ENCODE peak calls at places on chromosomes 5 and 9, in four cellular contexts. R is IMR-90, V is astrocyte, K is K562. W is an unnamed sample. For H3K4me1, the result is how much of the 10 kb centered on the place peaks cover.

GRCh38 chr9:89743576-89744254 is 138.9 kb downstream of the GADD45G start:
- DNase-seq in R (no peak), V (no peak), K (no peak), W (peak)

GRCh38 chr9:96136992-96137665 is 164.8 kb downstream of the HSD17B3 start:
- DNase-seq in R (peak), V (peak), K (no peak), W (peak)

GRCh38 chr5:79573983-79574890 is 38.0 kb upstream of the TENT2 start:
- DNase-seq in R (no peak), V (no peak), K (no peak), W (no peak)

GRCh38 chr5:178375348-178375747 is 142.7 kb upstream of the PHYKPL start:
- DNase-seq in R (no peak), V (no peak), K (no peak), W (no peak)

GRCh38 chr5:65749956-65750355 is 28.0 kb downstream of the NLN start:
- DNase-seq in R (no peak), V (no peak), K (no peak), W (no peak)

GRCh38 chr5:130652178-130652577 is 512.9 kb downstream of the HINT1 start:
- DNase-seq in R (no peak), V (peak), K (no peak), W (no peak)

GRCh38 chr5:124328201-124328600 is 418.2 kb downstream of the ZNF608 start:
- DNase-seq in R (no peak), V (no peak), K (no peak), W (peak)

GRCh38 chr9:91421987-91422765 is 1.5 kb downstream of the NFIL3 start:
- DNase-seq in R (peak), V (peak), K (no peak), W (peak)

GRCh38 chr9:90423661-90424193 is 218.9 kb downstream of the DIRAS2 start:
- DNase-seq in R (no peak), V (no peak), K (no peak), W (no peak)

GRCh38 chr5:151002250-151002649 is 18.1 kb upstream of the GPX3 start:
- DNase-seq in R (peak), V (peak), K (peak), W (peak)

GRCh38 chr5:73450041-73450598 is 1.5 kb upstream of the FOXD1 start:
- DNase-seq in R (no peak), V (no peak), K (no peak), W (no peak)

GRCh38 chr5:134637106-134637721 is 4.6 kb upstream of the SAR1B start:
- DNase-seq in R (no peak), V (no peak), K (no peak), W (peak)

GRCh38 chr9:90916147-90916734 is 114.6 kb downstream of the SYK start:
- DNase-seq in R (peak), V (no peak), K (no peak), W (no peak)

GRCh38 chr5:113574417-113574816 is 60.9 kb downstream of the YTHDC2 start:
- DNase-seq in R (peak), V (peak), K (peak), W (no peak)

GRCh38 chr9:105842023-105842644 is 147.8 kb downstream of the TMEM38B start:
- DNase-seq in R (peak), V (peak), K (peak), W (peak)

GRCh38 chr9:93893194-93893593 is 62.0 kb downstream of the BARX1 start:
- DNase-seq in R (no peak), V (no peak), K (no peak), W (no peak)

GRCh38 chr9:91207481-91207888 is 154.2 kb downstream of the AUH start:
- DNase-seq in R (peak), V (peak), K (no peak), W (no peak)

DNA sequence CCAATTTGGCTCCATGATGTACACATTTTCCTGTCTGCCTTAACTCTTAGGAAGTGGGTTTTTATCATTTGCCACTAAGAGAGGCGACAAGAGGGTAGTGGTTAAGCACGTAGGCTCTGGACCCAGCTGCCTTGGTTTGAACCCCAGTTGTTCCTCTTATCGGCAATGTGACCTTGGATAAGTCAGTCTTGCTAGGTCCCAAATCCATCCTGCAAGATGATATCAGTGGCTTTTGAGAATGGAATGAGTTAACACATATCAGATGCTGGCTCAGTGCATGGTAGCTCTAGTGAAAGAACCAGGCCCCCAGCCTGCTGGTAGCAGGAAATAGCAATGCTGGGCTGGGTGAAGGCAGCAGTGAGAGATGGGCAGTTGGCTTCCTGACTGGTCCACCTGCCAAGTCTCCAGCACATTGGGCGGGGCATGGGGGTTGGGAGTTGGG is 72.5 kb downstream of the STK10 start:
- DNase-seq in R (no peak), V (no peak), K (no peak), W (no peak)
- H3K9ac ChIP-seq in R (no peak), V (no peak), K (no peak), W (no peak)

GRCh38 chr5:149002053-149002452 is 60.8 kb downstream of the SH3TC2 start:
- DNase-seq in R (peak), V (peak), K (no peak), W (peak)

GRCh38 chr5:149002761-149003689 is 59.8 kb downstream of the SH3TC2 start:
- DNase-seq in R (peak), V (peak), K (no peak), W (no peak)

GRCh38 chr5:149004559-149004958 is 58.3 kb downstream of the SH3TC2 start:
- DNase-seq in R (no peak), V (no peak), K (no peak), W (no peak)

GRCh38 chr5:149007174-149007573 is 55.7 kb downstream of the SH3TC2 start:
- DNase-seq in R (peak), V (peak), K (no peak), W (no peak)

GRCh38 chr5:149005077-149005892 is 57.6 kb downstream of the SH3TC2 start:
- DNase-seq in R (peak), V (no peak), K (no peak), W (no peak)
- H3K4me1 ChIP-seq in R (under half), V (under half), K (under half), W (under half)

GRCh38 chr5:52269395-52269794 is 518.3 kb upstream of the ITGA1 start:
- DNase-seq in R (no peak), V (no peak), K (no peak), W (no peak)
- H3K9ac ChIP-seq in R (no peak), V (no peak), K (no peak), W (no peak)

DNA sequence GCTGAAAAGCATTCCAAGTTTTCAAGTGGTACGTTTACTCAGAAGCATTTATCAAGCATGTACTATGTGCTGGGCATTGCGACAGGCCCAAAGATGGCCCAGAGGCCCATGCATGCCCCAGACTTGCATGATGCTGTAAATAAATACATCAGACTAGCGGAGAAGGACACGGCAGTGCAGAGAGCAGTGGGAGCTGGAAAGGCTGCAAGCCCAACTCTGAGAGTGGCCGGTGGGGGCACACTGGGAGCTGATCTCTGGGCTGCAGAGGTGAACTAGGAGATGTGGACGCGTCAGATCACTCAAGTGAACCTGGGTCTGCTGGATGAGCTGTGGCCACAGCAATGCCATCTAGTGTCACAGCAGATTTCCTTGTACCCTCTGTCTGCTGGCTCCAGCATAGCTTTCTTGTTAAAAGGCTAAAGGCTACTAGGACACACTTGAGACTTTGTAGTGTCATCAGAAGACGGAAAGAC is 246.9 kb downstream of the FANCC start:
- DNase-seq in R (no peak), V (no peak), K (no peak), W (peak)
- H3K4me1 ChIP-seq in R (under half), V (under half), K (under half), W (under half)

W was measured in endodermal cell.